ENCODE peak calls at places on chromosomes 3 and 15, in eight cellular contexts. One of them, this sample, is unnamed.

GRCh38 chr3:186124618-186125017 is 15.7 kb upstream of the ETV5 start:
- DNase-seq in thoracic aorta: no peak
- DNase-seq in body of pancreas: peak
- DNase-seq in HFFc6: no peak
- DNase-seq in cardiac fibroblast: no peak
- DNase-seq in IMR-90: no peak
- DNase-seq in astrocyte of the spinal cord: peak
- DNase-seq in RWPE2: no peak
- DNase-seq in this sample: no peak

GRCh38 chr3:122146466-122146865 is 37.0 kb upstream of the CASR start:
- DNase-seq in astrocyte of the spinal cord: no peak
- DNase-seq in thoracic aorta: no peak
- DNase-seq in IMR-90: no peak
- DNase-seq in HFFc6: peak
- DNase-seq in RWPE2: no peak
- DNase-seq in cardiac fibroblast: no peak
- DNase-seq in body of pancreas: peak
- DNase-seq in this sample: no peak

GRCh38 chr3:66165679-66166078 is 55.1 kb upstream of the SLC25A26 start:
- DNase-seq in IMR-90: no peak
- DNase-seq in cardiac fibroblast: no peak
- DNase-seq in HFFc6: no peak
- DNase-seq in astrocyte of the spinal cord: no peak
- DNase-seq in thoracic aorta: no peak
- DNase-seq in RWPE2: no peak
- DNase-seq in body of pancreas: no peak
- DNase-seq in this sample: no peak

GRCh38 chr15:73923156-73923487 is 3.1 kb upstream of the LOXL1 start:
- DNase-seq in body of pancreas: no peak
- DNase-seq in thoracic aorta: no peak
- DNase-seq in IMR-90: no peak
- DNase-seq in RWPE2: no peak
- DNase-seq in cardiac fibroblast: no peak
- DNase-seq in HFFc6: no peak
- DNase-seq in astrocyte of the spinal cord: no peak
- DNase-seq in this sample: no peak

GRCh38 chr3:157370867-157371266 is 65.8 kb upstream of the PTX3 start:
- DNase-seq in thoracic aorta: no peak
- DNase-seq in HFFc6: no peak
- DNase-seq in RWPE2: no peak
- DNase-seq in body of pancreas: no peak
- DNase-seq in astrocyte of the spinal cord: no peak
- DNase-seq in cardiac fibroblast: no peak
- DNase-seq in IMR-90: no peak
- DNase-seq in this sample: no peak

GRCh38 chr15:27847775-27848710 is 251.1 kb downstream of the OCA2 start:
- DNase-seq in RWPE2: peak
- DNase-seq in thoracic aorta: no peak
- DNase-seq in body of pancreas: no peak
- DNase-seq in HFFc6: no peak
- DNase-seq in cardiac fibroblast: no peak
- DNase-seq in astrocyte of the spinal cord: no peak
- DNase-seq in IMR-90: no peak
- DNase-seq in this sample: no peak

GRCh38 chr3:175957427-175957826 is 1098.3 kb downstream of the NAALADL2 start:
- DNase-seq in body of pancreas: no peak
- DNase-seq in IMR-90: no peak
- DNase-seq in thoracic aorta: no peak
- DNase-seq in cardiac fibroblast: no peak
- DNase-seq in RWPE2: no peak
- DNase-seq in astrocyte of the spinal cord: no peak
- DNase-seq in HFFc6: no peak
- DNase-seq in this sample: no peak

GRCh38 chr3:106811376-106811775 is 565.9 kb upstream of the CCDC54 start:
- DNase-seq in RWPE2: no peak
- DNase-seq in HFFc6: peak
- DNase-seq in astrocyte of the spinal cord: peak
- DNase-seq in thoracic aorta: no peak
- DNase-seq in cardiac fibroblast: peak
- DNase-seq in IMR-90: peak
- DNase-seq in body of pancreas: no peak
- DNase-seq in this sample: no peak

GRCh38 chr3:18424862-18425640 is at the start of gene SATB1:
- DNase-seq in IMR-90: peak
- DNase-seq in RWPE2: peak
- DNase-seq in body of pancreas: peak
- DNase-seq in HFFc6: peak
- DNase-seq in astrocyte of the spinal cord: peak
- DNase-seq in thoracic aorta: peak
- DNase-seq in cardiac fibroblast: peak
- DNase-seq in this sample: peak

GRCh38 chr3:34012102-34012461 is 213.7 kb downstream of the PDCD6IP start:
- DNase-seq in body of pancreas: no peak
- DNase-seq in astrocyte of the spinal cord: peak
- DNase-seq in RWPE2: no peak
- DNase-seq in cardiac fibroblast: peak
- DNase-seq in thoracic aorta: no peak
- DNase-seq in HFFc6: peak
- DNase-seq in IMR-90: peak
- DNase-seq in this sample: no peak

GRCh38 chr15:75697523-75698398 is 14.9 kb downstream of the CSPG4 start:
- DNase-seq in cardiac fibroblast: no peak
- DNase-seq in astrocyte of the spinal cord: no peak
- DNase-seq in HFFc6: peak
- DNase-seq in IMR-90: no peak
- DNase-seq in RWPE2: no peak
- DNase-seq in body of pancreas: no peak
- DNase-seq in thoracic aorta: no peak
- DNase-seq in this sample: no peak

GRCh38 chr15:72968531-72968922 is 83.7 kb upstream of the NEO1 start:
- DNase-seq in IMR-90: no peak
- DNase-seq in RWPE2: no peak
- DNase-seq in astrocyte of the spinal cord: no peak
- DNase-seq in cardiac fibroblast: peak
- DNase-seq in body of pancreas: peak
- DNase-seq in HFFc6: no peak
- DNase-seq in thoracic aorta: no peak
- DNase-seq in this sample: no peak

GRCh38 chr15:95196176-95196915 is 965.0 kb downstream of the MCTP2 start:
- DNase-seq in IMR-90: no peak
- DNase-seq in cardiac fibroblast: no peak
- DNase-seq in astrocyte of the spinal cord: no peak
- DNase-seq in body of pancreas: no peak
- DNase-seq in HFFc6: no peak
- DNase-seq in RWPE2: no peak
- DNase-seq in thoracic aorta: no peak
- DNase-seq in this sample: no peak

GRCh38 chr3:52770581-52771333 is at the start of gene NEK4:
- DNase-seq in cardiac fibroblast: peak
- DNase-seq in body of pancreas: peak
- DNase-seq in RWPE2: peak
- DNase-seq in astrocyte of the spinal cord: peak
- DNase-seq in HFFc6: peak
- DNase-seq in thoracic aorta: peak
- DNase-seq in IMR-90: peak
- DNase-seq in this sample: peak

GRCh38 chr15:60831540-60831939 is 352.6 kb upstream of the ICE2 start:
- DNase-seq in RWPE2: no peak
- DNase-seq in cardiac fibroblast: peak
- DNase-seq in body of pancreas: no peak
- DNase-seq in thoracic aorta: no peak
- DNase-seq in astrocyte of the spinal cord: no peak
- DNase-seq in IMR-90: no peak
- DNase-seq in HFFc6: no peak
- DNase-seq in this sample: no peak

GRCh38 chr3:177516130-177517011 is 319.1 kb upstream of the TBL1XR1 start:
- DNase-seq in thoracic aorta: no peak
- DNase-seq in RWPE2: no peak
- DNase-seq in cardiac fibroblast: peak
- DNase-seq in astrocyte of the spinal cord: peak
- DNase-seq in body of pancreas: no peak
- DNase-seq in IMR-90: peak
- DNase-seq in HFFc6: peak
- DNase-seq in this sample: no peak

GRCh38 chr3:136070953-136071949 is 105.7 kb downstream of the PPP2R3A start:
- DNase-seq in cardiac fibroblast: peak
- DNase-seq in HFFc6: peak
- DNase-seq in thoracic aorta: no peak
- DNase-seq in IMR-90: peak
- DNase-seq in astrocyte of the spinal cord: peak
- DNase-seq in body of pancreas: no peak
- DNase-seq in RWPE2: no peak
- DNase-seq in this sample: no peak
- TF ChIP-seq CTCF in cardiac fibroblast: no peak
- TF ChIP-seq CTCF in HFFc6: peak
- TF ChIP-seq CTCF in thoracic aorta: peak
- TF ChIP-seq CTCF in IMR-90: no peak
- TF ChIP-seq CTCF in astrocyte of the spinal cord: no peak
- TF ChIP-seq CTCF in body of pancreas: no peak
- TF ChIP-seq CTCF in RWPE2: peak
- TF ChIP-seq CTCF in this sample: no peak

GRCh38 chr3:160999268-160999667 is 105.9 kb downstream of the B3GALNT1 start:
- DNase-seq in HFFc6: no peak
- DNase-seq in thoracic aorta: no peak
- DNase-seq in body of pancreas: peak
- DNase-seq in IMR-90: no peak
- DNase-seq in astrocyte of the spinal cord: peak
- DNase-seq in RWPE2: no peak
- DNase-seq in cardiac fibroblast: no peak
- DNase-seq in this sample: no peak
- TF ChIP-seq CTCF in HFFc6: no peak
- TF ChIP-seq CTCF in thoracic aorta: no peak
- TF ChIP-seq CTCF in body of pancreas: no peak
- TF ChIP-seq CTCF in IMR-90: no peak
- TF ChIP-seq CTCF in astrocyte of the spinal cord: no peak
- TF ChIP-seq CTCF in RWPE2: no peak
- TF ChIP-seq CTCF in cardiac fibroblast: no peak
- TF ChIP-seq CTCF in this sample: no peak

GRCh38 chr3:189948724-189949045 is 172.0 kb downstream of the P3H2 start:
- DNase-seq in cardiac fibroblast: no peak
- DNase-seq in astrocyte of the spinal cord: no peak
- DNase-seq in HFFc6: no peak
- DNase-seq in IMR-90: no peak
- DNase-seq in thoracic aorta: no peak
- DNase-seq in body of pancreas: no peak
- DNase-seq in RWPE2: no peak
- DNase-seq in this sample: no peak

GRCh38 chr3:189947068-189947467 is 173.6 kb downstream of the P3H2 start:
- DNase-seq in RWPE2: no peak
- DNase-seq in HFFc6: no peak
- DNase-seq in body of pancreas: no peak
- DNase-seq in IMR-90: no peak
- DNase-seq in thoracic aorta: no peak
- DNase-seq in cardiac fibroblast: no peak
- DNase-seq in astrocyte of the spinal cord: no peak
- DNase-seq in this sample: no peak

GRCh38 chr3:189945935-189946709 is 174.6 kb downstream of the P3H2 start:
- DNase-seq in thoracic aorta: no peak
- DNase-seq in RWPE2: no peak
- DNase-seq in body of pancreas: no peak
- DNase-seq in astrocyte of the spinal cord: no peak
- DNase-seq in cardiac fibroblast: no peak
- DNase-seq in HFFc6: no peak
- DNase-seq in IMR-90: no peak
- DNase-seq in this sample: no peak

GRCh38 chr3:189949580-189949979 is 171.1 kb downstream of the P3H2 start:
- DNase-seq in cardiac fibroblast: no peak
- DNase-seq in astrocyte of the spinal cord: no peak
- DNase-seq in body of pancreas: no peak
- DNase-seq in IMR-90: no peak
- DNase-seq in thoracic aorta: no peak
- DNase-seq in HFFc6: no peak
- DNase-seq in RWPE2: no peak
- DNase-seq in this sample: no peak

DNA sequence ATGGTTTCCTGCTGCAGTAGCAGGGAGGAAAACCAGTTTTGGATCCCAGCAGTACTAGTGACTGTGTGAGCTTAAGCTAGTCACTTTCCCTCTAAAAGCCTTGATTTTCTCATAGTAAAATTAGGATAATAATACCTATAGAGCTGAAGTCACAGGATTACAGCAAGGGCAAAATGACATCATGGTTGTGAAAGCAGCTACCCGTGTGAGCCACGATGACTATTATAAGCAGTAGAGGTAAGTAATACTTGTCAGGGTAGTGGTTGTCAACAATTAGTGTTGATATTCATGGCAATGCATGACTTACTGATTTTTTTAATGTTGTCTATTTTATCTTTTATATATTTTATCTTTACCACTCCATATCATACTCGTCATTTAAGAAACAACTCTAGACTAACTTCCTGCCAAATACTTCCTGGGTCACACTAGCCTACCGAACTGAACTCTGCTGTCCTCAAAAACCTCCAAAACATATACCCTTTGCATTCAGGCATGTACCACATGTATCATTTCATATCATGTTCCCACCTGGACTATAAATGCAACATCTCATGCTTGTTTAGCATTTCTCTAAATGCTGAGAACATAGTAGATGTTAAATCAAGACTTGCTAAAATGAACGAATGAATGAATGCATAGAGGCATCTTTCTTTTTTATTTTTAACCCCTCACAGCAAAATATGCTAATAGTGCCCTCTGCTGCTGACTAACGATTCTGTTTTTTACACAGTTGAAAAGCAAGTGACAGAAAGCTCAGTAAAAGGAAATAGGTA is 172.6 kb downstream of the P3H2 start:
- DNase-seq in cardiac fibroblast: peak
- DNase-seq in body of pancreas: no peak
- DNase-seq in RWPE2: no peak
- DNase-seq in IMR-90: peak
- DNase-seq in HFFc6: peak
- DNase-seq in astrocyte of the spinal cord: peak
- DNase-seq in thoracic aorta: no peak
- DNase-seq in this sample: no peak
- TF ChIP-seq CTCF in cardiac fibroblast: peak
- TF ChIP-seq CTCF in body of pancreas: peak
- TF ChIP-seq CTCF in RWPE2: peak
- TF ChIP-seq CTCF in IMR-90: peak
- TF ChIP-seq CTCF in HFFc6: peak
- TF ChIP-seq CTCF in astrocyte of the spinal cord: peak
- TF ChIP-seq CTCF in thoracic aorta: no peak
- TF ChIP-seq CTCF in this sample: peak

DNA sequence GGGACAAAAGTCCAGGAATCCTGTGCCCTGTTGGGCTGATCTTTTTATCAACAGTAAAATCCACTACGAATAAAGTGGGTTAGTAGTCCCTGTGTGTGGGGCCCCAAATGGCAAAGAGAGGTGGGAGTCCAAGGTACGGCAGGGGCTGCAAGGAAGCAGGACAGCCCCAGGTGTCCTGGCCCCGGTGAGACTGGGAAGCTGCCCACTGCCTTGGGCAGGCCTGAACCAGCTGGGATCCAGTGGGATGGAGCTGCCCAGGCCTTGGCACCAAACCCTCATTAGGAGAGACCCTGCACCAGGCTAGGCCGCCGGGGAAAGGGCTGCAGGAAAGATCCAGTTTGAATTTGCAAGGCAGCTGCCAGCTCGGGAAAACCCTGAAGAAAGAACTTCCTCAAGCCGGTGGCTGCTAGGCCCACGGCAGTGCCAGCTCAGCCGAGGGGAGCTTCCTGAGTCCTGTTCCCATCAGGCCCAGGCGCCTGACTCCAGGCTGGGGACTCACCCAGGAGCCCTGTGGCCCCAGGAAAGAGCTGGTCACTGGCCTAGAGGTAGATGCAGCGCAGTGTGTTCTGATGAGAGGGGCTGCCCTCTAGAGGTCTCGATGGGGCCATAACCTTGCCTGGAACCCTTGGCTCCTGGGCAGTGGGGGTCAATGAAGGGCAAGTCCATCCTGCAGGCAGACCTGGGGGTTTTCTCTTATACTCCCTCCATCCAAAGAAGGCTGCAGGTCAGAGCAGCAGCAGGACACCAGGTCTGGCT is 14.4 kb upstream of the GNAI2 start:
- DNase-seq in astrocyte of the spinal cord: no peak
- DNase-seq in RWPE2: no peak
- DNase-seq in body of pancreas: peak
- DNase-seq in cardiac fibroblast: no peak
- DNase-seq in thoracic aorta: no peak
- DNase-seq in IMR-90: no peak
- DNase-seq in HFFc6: no peak
- DNase-seq in this sample: no peak
- TF ChIP-seq CTCF in astrocyte of the spinal cord: no peak
- TF ChIP-seq CTCF in RWPE2: no peak
- TF ChIP-seq CTCF in body of pancreas: no peak
- TF ChIP-seq CTCF in cardiac fibroblast: no peak
- TF ChIP-seq CTCF in thoracic aorta: no peak
- TF ChIP-seq CTCF in IMR-90: no peak
- TF ChIP-seq CTCF in HFFc6: peak
- TF ChIP-seq CTCF in this sample: peak

This sample was measured in progenitor cell of endocrine pancreas.